ENCODE peak calls at places on chromosomes 11 and 22, in five cellular contexts. K is left ventricle myocardium superior, F is left colon, D is right cardiac atrium, I is HFFc6. A is an unnamed sample.

GRCh38 chr11:32333335-32333991 is 101.9 kb downstream of the WT1 start:
- DNase-seq in D (peak; percentile 80), K (peak; percentile 57), I (no peak), F (peak; percentile 54), A (peak; percentile 47)

GRCh38 chr11:8956860-8957259 is 7.4 kb downstream of the TMEM9B start:
- DNase-seq in I (no peak), D (no peak), F (no peak), K (no peak), A (no peak)

GRCh38 chr11:1274501-1274900 is 34.9 kb downstream of the TOLLIP start:
- DNase-seq in F (no peak), I (no peak), D (peak; percentile 48), K (peak; percentile 28), A (no peak)

GRCh38 chr11:6602096-6602940 is 1.1 kb downstream of the RRP8 start:
- DNase-seq in I (no peak), K (no peak), D (no peak), F (no peak), A (no peak)

GRCh38 chr11:64742087-64742939 is 1.6 kb downstream of the RASGRP2 start:
- DNase-seq in D (peak; percentile 81), K (peak; percentile 58), I (no peak), F (no peak), A (no peak)

GRCh38 chr11:121614661-121615240 is 162.0 kb upstream of the SORL1-AS1 start:
- DNase-seq in F (no peak), D (no peak), K (no peak), I (no peak), A (no peak)

GRCh38 chr11:131284041-131284440 is 86.4 kb upstream of the NTM start:
- DNase-seq in K (no peak), I (no peak), F (no peak), D (no peak), A (no peak)

GRCh38 chr11:121298770-121299169 is 6.2 kb downstream of the SC5D start:
- DNase-seq in D (no peak), F (no peak), I (no peak), K (no peak), A (no peak)

GRCh38 chr22:49709464-49709863 is 118.2 kb downstream of the BRD1 start:
- DNase-seq in I (no peak), F (peak; percentile 1), D (no peak), K (no peak), A (no peak)

GRCh38 chr11:116890193-116890592 is 52.8 kb upstream of the APOA1 start:
- DNase-seq in K (no peak), D (no peak), I (no peak), F (no peak), A (no peak)

GRCh38 chr22:25404556-25404922 is 159.9 kb upstream of the GRK3 start:
- DNase-seq in K (peak; percentile 45), D (peak; percentile 68), F (no peak), I (no peak), A (no peak)